ENCODE peak calls at places on chromosomes 4 and X, in ten cellular contexts. P is CD4-positive, alpha-beta T cell; L is neural crest cell; W is mesendoderm; O is WTC11; X is fibroblast of lung; U is NCI-H2171 treated with DMSO at 0.1 percent for 48 hours; Y is HT-29; M is lung microvascular endothelial cell; C is NCI-H526. H is an unnamed sample.

GRCh38 chrX:75086731-75087195 is 69.3 kb downstream of the ABCB7 start:
- DNase-seq in P (no peak), L (no peak), Y (no peak), M (no peak), X (peak; percentile 51), O (no peak), U (no peak), C (no peak), W (no peak), H (no peak)

GRCh38 chrX:76029385-76029784 is 143.5 kb upstream of the PBDC1 start:
- DNase-seq in P (no peak), W (no peak), M (no peak), O (no peak), Y (no peak), U (no peak), X (no peak), L (no peak), C (no peak), H (no peak)

GRCh38 chr4:160129439-160129838 is 1026.6 kb downstream of the RAPGEF2 start:
- DNase-seq in X (no peak), Y (peak; percentile 23), U (no peak), C (no peak), W (peak; percentile 57), M (no peak), P (no peak), L (no peak), O (no peak), H (no peak)

GRCh38 chrX:129773649-129774458 is 5.9 kb upstream of the SASH3 start:
- DNase-seq in M (no peak), Y (peak; percentile 35), W (no peak), C (no peak), L (no peak), O (no peak), X (no peak), U (no peak), P (no peak), H (no peak)

GRCh38 chr4:140003851-140004579 is 150.0 kb downstream of the MAML3 start:
- DNase-seq in Y (no peak), C (peak; percentile 43), U (peak; percentile 30), P (no peak), L (no peak), W (no peak), X (no peak), M (no peak), O (no peak), H (peak; percentile 29)

GRCh38 chr4:77605210-77605902 is at the start of gene CXCL13:
- DNase-seq in C (no peak), M (no peak), L (no peak), U (no peak), Y (no peak), P (no peak), X (no peak), W (no peak), O (no peak), H (no peak)

GRCh38 chrX:15973941-15974340 is 119.3 kb upstream of the AP1S2 start:
- DNase-seq in U (no peak), O (no peak), X (peak; percentile 1), C (no peak), P (no peak), M (no peak), W (no peak), Y (no peak), L (no peak), H (no peak)

GRCh38 chrX:132651411-132652086 is 162.7 kb upstream of the MBNL3 start:
- DNase-seq in W (peak; percentile 25), X (peak; percentile 44), U (no peak), L (no peak), O (peak; percentile 9), Y (peak; percentile 2), C (no peak), M (no peak), P (no peak), H (no peak)

GRCh38 chr4:81032805-81033684 is 2.5 kb downstream of the BMP3 start:
- DNase-seq in X (no peak), M (no peak), C (no peak), O (no peak), W (peak; percentile 5), U (peak; percentile 18), Y (peak; percentile 16), P (no peak), L (no peak), H (no peak)

GRCh38 chr4:76640252-76640925 is 205.4 kb downstream of the SHROOM3 start:
- DNase-seq in U (peak; percentile 49), W (no peak), O (peak; percentile 14), L (no peak), X (no peak), Y (no peak), M (no peak), C (no peak), P (no peak), H (no peak)

GRCh38 chr4:168511780-168512467 is 15.1 kb downstream of the PALLD start:
- DNase-seq in M (no peak), W (no peak), L (no peak), U (no peak), P (peak; percentile 42), C (no peak), O (peak; percentile 13), Y (no peak), X (no peak), H (no peak)

GRCh38 chr4:152165851-152166250 is 370.0 kb downstream of the FBXW7 start:
- DNase-seq in Y (no peak), P (no peak), U (no peak), L (no peak), X (no peak), O (no peak), M (no peak), W (no peak), C (no peak), H (no peak)

GRCh38 chr4:110159544-110159943 is 38.9 kb downstream of the ELOVL6 start:
- DNase-seq in L (no peak), W (no peak), X (no peak), O (no peak), P (no peak), U (no peak), C (no peak), Y (no peak), M (no peak), H (no peak)

GRCh38 chr4:82268050-82268825 is 105.6 kb downstream of the HNRNPD start:
- DNase-seq in M (peak; percentile 56), X (peak; percentile 58), P (peak; percentile 33), O (peak; percentile 52), Y (peak; percentile 71), C (no peak), U (peak; percentile 49), W (peak; percentile 85), L (peak; percentile 44), H (peak; percentile 51)

GRCh38 chr4:141240671-141241070 is 20.0 kb downstream of the ZNF330 start:
- DNase-seq in W (no peak), X (no peak), M (no peak), O (no peak), C (no peak), L (no peak), P (no peak), U (no peak), Y (no peak), H (no peak)

GRCh38 chrX:136268051-136269048 is 17.1 kb upstream of the MAP7D3 start:
- DNase-seq in X (peak; percentile 54), U (peak; percentile 37), Y (peak; percentile 49), O (peak; percentile 18), W (peak; percentile 29), P (peak; percentile 34), L (peak; percentile 41), M (peak; percentile 60), C (peak; percentile 7), H (no peak)

GRCh38 chrX:30301203-30301602 is 8.0 kb downstream of the NR0B1 start:
- DNase-seq in L (no peak), Y (no peak), U (no peak), O (no peak), C (no peak), M (no peak), P (no peak), X (no peak), W (no peak), H (no peak)

GRCh38 chr4:84814100-84814750 is 152.3 kb downstream of the WDFY3 start:
- DNase-seq in Y (peak; percentile 14), P (no peak), U (no peak), M (peak; percentile 93), C (no peak), X (peak; percentile 91), O (no peak), W (no peak), L (no peak), H (no peak)

GRCh38 chr4:15912236-15912635 is 26.3 kb downstream of the FGFBP1 start:
- DNase-seq in O (no peak), P (no peak), L (no peak), X (no peak), M (peak; percentile 90), U (no peak), W (no peak), Y (no peak), C (no peak), H (no peak)

GRCh38 chrX:20857746-20858145 is 516.5 kb upstream of the CNKSR2 start:
- DNase-seq in M (no peak), Y (no peak), L (peak; percentile 5), P (no peak), W (peak; percentile 30), U (no peak), O (no peak), C (no peak), X (no peak), H (no peak)

GRCh38 chrX:106286053-106286650 is 118.0 kb downstream of the PWWP3B start:
- DNase-seq in P (no peak), W (peak; percentile 24), C (no peak), M (no peak), Y (no peak), U (no peak), L (no peak), X (no peak), O (no peak), H (no peak)

GRCh38 chr4:7390906-7391636 is 43.7 kb downstream of the PSAPL1 start:
- DNase-seq in X (no peak), O (no peak), P (no peak), Y (no peak), W (no peak), M (no peak), L (no peak), C (no peak), U (no peak), H (no peak)

GRCh38 chrX:30493348-30493747 is 84.2 kb downstream of the TASL start:
- DNase-seq in W (no peak), C (no peak), O (no peak), M (no peak), U (no peak), Y (no peak), L (no peak), X (no peak), P (no peak), H (no peak)

GRCh38 chrX:125998432-125998831 is 167.7 kb downstream of the DCAF12L2 start:
- DNase-seq in C (peak; percentile 4), Y (peak; percentile 69), W (peak; percentile 42), M (no peak), X (no peak), L (no peak), P (no peak), O (no peak), U (peak; percentile 6), H (no peak)